ENCODE peak calls at places on chromosomes 7 and 10, in ten cellular contexts. C is left ventricle myocardium inferior; A is activated naive CD4-positive, alpha-beta T cell; B is left colon; G is naive thymus-derived CD4-positive, alpha-beta T cell; L is Calu3; P is H54; R is NCI-H82; S is fibroblast of gingiva; D is stimulated activated CD4-positive, alpha-beta T cell treated with anti-CD3 and anti-CD28 coated beads, TNF-alpha, amount 100 ng/mL, for 24 hours. H is an unnamed sample.

GRCh38 chr7:106774768-106775551 is 90.1 kb upstream of the PIK3CG start:
- DNase-seq in P (no peak), L (peak), G (no peak), A (no peak), B (no peak), C (no peak), S (no peak), D (no peak), R (no peak), H (no peak)

GRCh38 chr7:2063562-2064360 is 169.0 kb downstream of the MAD1L1 start:
- DNase-seq in P (no peak), C (peak), B (peak), R (no peak), D (no peak), S (no peak), L (peak), A (no peak), G (peak), H (no peak)

GRCh38 chr7:21128418-21128817 is 299.5 kb upstream of the SP4 start:
- DNase-seq in P (no peak), R (no peak), L (no peak), G (no peak), D (no peak), C (no peak), S (no peak), A (no peak), B (no peak), H (no peak)

GRCh38 chr7:98348726-98349474 is 52.0 kb downstream of the BAIAP2L1 start:
- DNase-seq in C (no peak), S (no peak), R (no peak), B (peak), G (no peak), L (peak), D (no peak), P (no peak), A (no peak), H (no peak)

GRCh38 chr7:158410720-158411119 is 176.9 kb downstream of the PTPRN2 start:
- DNase-seq in D (no peak), G (no peak), L (no peak), B (no peak), A (no peak), P (no peak), R (no peak), C (no peak), S (no peak), H (no peak)

GRCh38 chr7:1697499-1698125 is 27.5 kb downstream of the ELFN1 start:
- DNase-seq in D (no peak), G (no peak), L (peak), R (no peak), S (no peak), C (no peak), B (peak), P (no peak), A (no peak), H (no peak)

GRCh38 chr7:140596751-140597424 is 43.7 kb downstream of the DENND2A start:
- DNase-seq in P (no peak), B (no peak), S (no peak), A (no peak), D (no peak), C (no peak), R (peak), L (no peak), G (no peak), H (no peak)

GRCh38 chr7:148700693-148701092 is 2.0 kb downstream of the CUL1 start:
- DNase-seq in D (no peak), A (no peak), R (peak), B (peak), G (peak), C (no peak), L (peak), S (no peak), P (no peak), H (no peak)

GRCh38 chr7:81684513-81685262 is 85.2 kb downstream of the HGF start:
- DNase-seq in R (peak), B (peak), A (no peak), S (peak), C (peak), G (no peak), D (no peak), P (peak), L (peak), H (peak)

GRCh38 chr10:86077271-86077670 is 289.3 kb downstream of the GRID1 start:
- DNase-seq in G (no peak), R (no peak), S (no peak), L (no peak), P (no peak), A (no peak), D (no peak), B (no peak), C (no peak), H (no peak)

GRCh38 chr10:55631071-55631654 is 729.9 kb downstream of the ZWINT start:
- DNase-seq in C (peak), R (peak), S (no peak), P (peak), B (no peak), G (no peak), A (no peak), L (no peak), D (no peak), H (peak)

GRCh38 chr10:72186633-72187330 is 29.0 kb upstream of the ANAPC16 start:
- DNase-seq in D (no peak), G (no peak), C (no peak), P (no peak), S (peak), A (no peak), R (no peak), L (no peak), B (no peak), H (peak)